ENCODE peak calls at places on chromosomes 4 and X, in four cellular contexts. One of them, this sample, is unnamed.

GRCh38 chrX:16436348-16437188 is 213.4 kb upstream of the S100G start:
- DNase-seq in AG10803: peak; percentile 71
- DNase-seq in aorta: peak; percentile 80
- DNase-seq in choroid plexus epithelial cell: peak; percentile 78
- DNase-seq in this sample: peak; percentile 58

GRCh38 chr4:164383187-164384181 is 370.4 kb upstream of the SMIM31 start:
- DNase-seq in aorta: peak; percentile 42
- DNase-seq in choroid plexus epithelial cell: peak; percentile 7
- DNase-seq in AG10803: no peak
- DNase-seq in this sample: no peak

GRCh38 chr4:64727960-64728359 is 318.7 kb upstream of the TECRL start:
- DNase-seq in choroid plexus epithelial cell: no peak
- DNase-seq in aorta: no peak
- DNase-seq in AG10803: no peak
- DNase-seq in this sample: no peak

GRCh38 chr4:6308890-6309643 is 39.4 kb downstream of the WFS1 start:
- DNase-seq in aorta: no peak
- DNase-seq in choroid plexus epithelial cell: no peak
- DNase-seq in AG10803: no peak
- DNase-seq in this sample: no peak

GRCh38 chrX:1472975-1473374 is 20.3 kb upstream of the ASMTL start:
- DNase-seq in AG10803: no peak
- DNase-seq in choroid plexus epithelial cell: no peak
- DNase-seq in aorta: no peak
- DNase-seq in this sample: no peak

GRCh38 chr4:104205116-104205515 is 289.6 kb downstream of the CXXC4 start:
- DNase-seq in aorta: no peak
- DNase-seq in choroid plexus epithelial cell: no peak
- DNase-seq in AG10803: no peak
- DNase-seq in this sample: no peak

GRCh38 chr4:683247-683897 is 5.6 kb downstream of the SLC49A3 start:
- DNase-seq in choroid plexus epithelial cell: no peak
- DNase-seq in aorta: peak; percentile 48
- DNase-seq in AG10803: no peak
- DNase-seq in this sample: no peak

GRCh38 chr4:42555828-42556227 is 101.1 kb downstream of the ATP8A1 start:
- DNase-seq in choroid plexus epithelial cell: peak; percentile 12
- DNase-seq in aorta: no peak
- DNase-seq in AG10803: peak; percentile 2
- DNase-seq in this sample: no peak

GRCh38 chr4:24417206-24417605 is 167.1 kb downstream of the DHX15 start:
- DNase-seq in choroid plexus epithelial cell: no peak
- DNase-seq in aorta: no peak
- DNase-seq in AG10803: peak; percentile 6
- DNase-seq in this sample: no peak

GRCh38 chr4:184397516-184398163 is 76.7 kb downstream of the IRF2 start:
- DNase-seq in AG10803: no peak
- DNase-seq in choroid plexus epithelial cell: no peak
- DNase-seq in aorta: no peak
- DNase-seq in this sample: no peak

GRCh38 chr4:99378876-99379275 is 26.3 kb upstream of the ADH1C start:
- DNase-seq in aorta: no peak
- DNase-seq in AG10803: no peak
- DNase-seq in choroid plexus epithelial cell: no peak
- DNase-seq in this sample: no peak

GRCh38 chrX:140157611-140158010 is 192.3 kb upstream of the CXorf66 start:
- DNase-seq in aorta: no peak
- DNase-seq in choroid plexus epithelial cell: peak; percentile 58
- DNase-seq in AG10803: peak; percentile 70
- DNase-seq in this sample: no peak

GRCh38 chr4:7043521-7044414 is 596 bp downstream of the TADA2B start:
- DNase-seq in choroid plexus epithelial cell: peak; percentile 45
- DNase-seq in aorta: peak; percentile 67
- DNase-seq in AG10803: peak; percentile 45
- DNase-seq in this sample: peak; percentile 36

GRCh38 chr4:26458104-26458503 is 32.2 kb downstream of the CCKAR start:
- DNase-seq in choroid plexus epithelial cell: peak; percentile 80
- DNase-seq in AG10803: no peak
- DNase-seq in aorta: no peak
- DNase-seq in this sample: no peak

GRCh38 chr4:189376901-189377300 is 563.8 kb upstream of the FRG1 start:
- DNase-seq in aorta: no peak
- DNase-seq in AG10803: no peak
- DNase-seq in choroid plexus epithelial cell: no peak
- DNase-seq in this sample: no peak

GRCh38 chr4:2303686-2304320 is 41.9 kb upstream of the MXD4 start:
- DNase-seq in choroid plexus epithelial cell: no peak
- DNase-seq in aorta: no peak
- DNase-seq in AG10803: no peak
- DNase-seq in this sample: no peak

GRCh38 chr4:32485976-32486375 is 1765.8 kb downstream of the PCDH7 start:
- DNase-seq in choroid plexus epithelial cell: peak; percentile 35
- DNase-seq in AG10803: no peak
- DNase-seq in aorta: no peak
- DNase-seq in this sample: no peak

GRCh38 chrX:131746491-131746968 is 202.7 kb downstream of the OR13H1 start:
- DNase-seq in aorta: peak; percentile 87
- DNase-seq in choroid plexus epithelial cell: no peak
- DNase-seq in AG10803: no peak
- DNase-seq in this sample: no peak

GRCh38 chr4:107866726-107867125 is 42.0 kb downstream of the SGMS2 start:
- DNase-seq in aorta: no peak
- DNase-seq in AG10803: no peak
- DNase-seq in choroid plexus epithelial cell: no peak
- DNase-seq in this sample: no peak

GRCh38 chr4:107876096-107876495 is 51.4 kb downstream of the SGMS2 start:
- DNase-seq in choroid plexus epithelial cell: no peak
- DNase-seq in aorta: no peak
- DNase-seq in AG10803: no peak
- DNase-seq in this sample: no peak

GRCh38 chr4:107870236-107870635 is 45.5 kb downstream of the SGMS2 start:
- DNase-seq in AG10803: no peak
- DNase-seq in aorta: no peak
- DNase-seq in choroid plexus epithelial cell: no peak
- DNase-seq in this sample: no peak

GRCh38 chr4:107870916-107871786 is 46.4 kb downstream of the SGMS2 start:
- DNase-seq in choroid plexus epithelial cell: peak; percentile 46
- DNase-seq in AG10803: no peak
- DNase-seq in aorta: no peak
- DNase-seq in this sample: no peak
- H3K4me3 ChIP-seq in choroid plexus epithelial cell: peak overlapping the region; percentile 38
- H3K4me3 ChIP-seq in AG10803: no peak overlapping the region
- H3K4me3 ChIP-seq in aorta: no peak overlapping the region
- H3K4me3 ChIP-seq in this sample: peak overlapping the region; percentile 39

GRCh38 chrX:29762006-29762405 is 453.4 kb upstream of the MAGEB2 start:
- DNase-seq in choroid plexus epithelial cell: no peak
- DNase-seq in aorta: no peak
- DNase-seq in AG10803: no peak
- DNase-seq in this sample: no peak
- H3K4me3 ChIP-seq in choroid plexus epithelial cell: no peak overlapping the region
- H3K4me3 ChIP-seq in aorta: no peak overlapping the region
- H3K4me3 ChIP-seq in AG10803: no peak overlapping the region
- H3K4me3 ChIP-seq in this sample: no peak overlapping the region

GRCh38 chr4:176721459-176721858 is 71.3 kb downstream of the VEGFC start:
- DNase-seq in choroid plexus epithelial cell: no peak
- DNase-seq in AG10803: no peak
- DNase-seq in aorta: no peak
- DNase-seq in this sample: no peak

GRCh38 chr4:176718881-176719280 is 73.8 kb downstream of the VEGFC start:
- DNase-seq in choroid plexus epithelial cell: no peak
- DNase-seq in aorta: no peak
- DNase-seq in AG10803: peak; percentile 19
- DNase-seq in this sample: no peak

DNA sequence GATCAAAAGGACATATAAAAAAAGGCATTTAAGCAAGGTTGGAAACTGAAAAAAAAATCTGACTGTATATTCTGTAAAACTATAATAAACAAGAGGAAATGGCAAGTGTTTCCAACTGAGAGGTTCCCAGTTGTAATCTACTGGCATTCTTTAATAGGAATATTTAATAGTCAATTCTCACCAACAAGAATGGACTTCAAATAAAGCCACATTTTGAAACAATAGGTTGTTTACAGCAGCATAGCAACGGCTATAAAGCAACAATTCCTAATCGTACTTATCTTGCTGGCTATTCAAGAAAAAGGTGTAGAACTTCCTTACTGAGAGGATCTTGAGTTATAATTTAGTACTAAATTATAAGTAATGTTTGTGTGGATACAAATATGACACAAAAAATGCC is 75.5 kb downstream of the VEGFC start:
- DNase-seq in choroid plexus epithelial cell: no peak
- DNase-seq in AG10803: no peak
- DNase-seq in aorta: no peak
- DNase-seq in this sample: no peak
- H3K4me3 ChIP-seq in choroid plexus epithelial cell: no peak overlapping the region
- H3K4me3 ChIP-seq in AG10803: no peak overlapping the region
- H3K4me3 ChIP-seq in aorta: no peak overlapping the region
- H3K4me3 ChIP-seq in this sample: no peak overlapping the region

GRCh38 chr4:106315968-106316772 is at the start of the genes AIMP1 and TBCK:
- DNase-seq in aorta: peak; percentile 94
- DNase-seq in AG10803: peak; percentile 89
- DNase-seq in choroid plexus epithelial cell: peak; percentile 96
- DNase-seq in this sample: peak; percentile 89

GRCh38 chr4:106315476-106315967 is 487 bp downstream of the TBCK start:
- DNase-seq in aorta: no peak
- DNase-seq in AG10803: peak; percentile 57
- DNase-seq in choroid plexus epithelial cell: peak; percentile 31
- DNase-seq in this sample: no peak

GRCh38 chr4:106316773-106317409 is 541 bp downstream of the AIMP1 start:
- DNase-seq in AG10803: no peak
- DNase-seq in aorta: no peak
- DNase-seq in choroid plexus epithelial cell: peak; percentile 17
- DNase-seq in this sample: no peak

GRCh38 chr4:106318511-106318910 is 2.2 kb downstream of the AIMP1 start:
- DNase-seq in choroid plexus epithelial cell: no peak
- DNase-seq in AG10803: no peak
- DNase-seq in aorta: no peak
- DNase-seq in this sample: no peak

GRCh38 chr4:106317815-106318214 is 1.5 kb downstream of the AIMP1 start:
- DNase-seq in AG10803: no peak
- DNase-seq in aorta: no peak
- DNase-seq in choroid plexus epithelial cell: no peak
- DNase-seq in this sample: no peak
- H3K4me3 ChIP-seq in AG10803: peak overlapping the region; percentile 93
- H3K4me3 ChIP-seq in aorta: peak overlapping the region; percentile 12
- H3K4me3 ChIP-seq in choroid plexus epithelial cell: peak overlapping the region; percentile 92
- H3K4me3 ChIP-seq in this sample: peak overlapping the region; percentile 76

GRCh38 chr4:140856692-140857091 is 100.5 kb upstream of the TBC1D9 start:
- DNase-seq in choroid plexus epithelial cell: peak; percentile 67
- DNase-seq in aorta: no peak
- DNase-seq in AG10803: peak; percentile 50
- DNase-seq in this sample: no peak

GRCh38 chr4:140861359-140862181 is 105.4 kb upstream of the TBC1D9 start:
- DNase-seq in choroid plexus epithelial cell: peak; percentile 95
- DNase-seq in AG10803: peak; percentile 91
- DNase-seq in aorta: peak; percentile 56
- DNase-seq in this sample: no peak

GRCh38 chr4:140862182-140862442 is 105.9 kb upstream of the TBC1D9 start:
- DNase-seq in aorta: no peak
- DNase-seq in AG10803: no peak
- DNase-seq in choroid plexus epithelial cell: no peak
- DNase-seq in this sample: no peak

GRCh38 chr4:140858897-140859296 is 102.7 kb upstream of the TBC1D9 start:
- DNase-seq in AG10803: no peak
- DNase-seq in choroid plexus epithelial cell: peak; percentile 37
- DNase-seq in aorta: no peak
- DNase-seq in this sample: no peak

GRCh38 chr4:140857111-140857510 is 100.9 kb upstream of the TBC1D9 start:
- DNase-seq in AG10803: no peak
- DNase-seq in aorta: no peak
- DNase-seq in choroid plexus epithelial cell: no peak
- DNase-seq in this sample: no peak
- H3K4me3 ChIP-seq in AG10803: no peak overlapping the region
- H3K4me3 ChIP-seq in aorta: no peak overlapping the region
- H3K4me3 ChIP-seq in choroid plexus epithelial cell: no peak overlapping the region
- H3K4me3 ChIP-seq in this sample: no peak overlapping the region

GRCh38 chrX:106481341-106481740 is 130.4 kb upstream of the RADX start:
- DNase-seq in choroid plexus epithelial cell: peak; percentile 59
- DNase-seq in aorta: no peak
- DNase-seq in AG10803: peak; percentile 40
- DNase-seq in this sample: no peak

GRCh38 chrX:106479920-106480319 is 131.9 kb upstream of the RADX start:
- DNase-seq in choroid plexus epithelial cell: no peak
- DNase-seq in AG10803: no peak
- DNase-seq in aorta: no peak
- DNase-seq in this sample: no peak

DNA sequence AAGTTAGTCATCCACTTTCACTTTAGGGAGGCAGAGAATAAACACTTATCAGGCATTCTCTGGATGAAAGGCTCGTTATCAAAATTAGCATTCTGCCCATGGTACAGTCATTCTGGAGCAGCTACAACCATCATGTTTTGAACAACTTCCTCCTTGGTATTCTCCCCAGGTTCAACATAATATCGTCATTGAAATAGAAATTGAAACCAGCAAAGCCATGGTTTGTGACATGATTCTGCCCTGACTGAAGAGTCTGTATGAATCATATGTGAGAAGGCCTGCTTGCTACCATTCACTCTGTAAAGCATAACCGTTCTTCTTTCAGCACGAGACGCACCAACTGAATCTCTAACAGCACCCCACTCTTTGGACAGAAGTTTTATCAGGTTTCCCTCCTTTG is 127.5 kb upstream of the RADX start:
- DNase-seq in aorta: no peak
- DNase-seq in choroid plexus epithelial cell: no peak
- DNase-seq in AG10803: no peak
- DNase-seq in this sample: no peak
- H3K4me3 ChIP-seq in aorta: no peak overlapping the region
- H3K4me3 ChIP-seq in choroid plexus epithelial cell: no peak overlapping the region
- H3K4me3 ChIP-seq in AG10803: no peak overlapping the region
- H3K4me3 ChIP-seq in this sample: no peak overlapping the region

DNA sequence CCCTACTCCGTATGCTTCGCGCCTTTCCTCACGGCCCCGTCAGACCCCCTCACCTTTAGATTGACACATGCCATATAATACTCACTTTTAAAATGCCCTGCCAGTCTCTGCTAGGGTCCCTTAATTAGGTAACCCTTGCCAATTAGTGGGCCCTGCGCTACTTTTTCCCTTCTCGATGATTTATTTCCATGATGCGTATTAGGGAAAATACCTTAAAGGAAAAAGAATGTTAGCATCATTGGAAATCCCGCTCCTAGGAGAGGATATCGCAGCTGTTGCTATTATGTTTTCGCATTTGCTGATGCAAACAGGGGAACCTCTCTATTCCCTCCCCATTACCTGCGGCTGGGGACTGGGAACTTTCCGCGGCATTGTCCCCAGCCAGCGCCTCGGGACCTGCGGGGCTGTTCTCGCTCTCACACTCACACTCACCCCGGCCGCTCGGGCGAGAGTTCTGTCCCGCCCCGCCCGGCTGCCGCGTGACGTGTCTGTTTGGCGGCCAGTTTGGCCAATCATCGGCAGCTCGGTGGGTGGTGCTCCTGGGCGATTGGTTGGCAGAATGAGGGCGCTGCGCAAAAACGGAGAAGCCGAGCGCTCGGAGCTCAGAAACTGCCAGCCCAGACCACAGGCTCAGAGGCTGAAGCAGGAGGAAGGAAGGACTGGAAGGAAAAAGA is at the start of gene PCDH10:
- DNase-seq in choroid plexus epithelial cell: peak; percentile 97
- DNase-seq in AG10803: peak; percentile 80
- DNase-seq in aorta: peak; percentile 94
- DNase-seq in this sample: peak; percentile 84
- H3K4me3 ChIP-seq in choroid plexus epithelial cell: peak within 1 kb of the TSS; percentile 64
- H3K4me3 ChIP-seq in AG10803: peak within 1 kb of the TSS; percentile 47
- H3K4me3 ChIP-seq in aorta: peak within 1 kb of the TSS; percentile 58
- H3K4me3 ChIP-seq in this sample: peak within 1 kb of the TSS; percentile 62